ENCODE peak calls at places on chromosomes 1 and 21, in ten cellular contexts. A is transverse colon, I is prostate gland, X is heart left ventricle, V is spleen, E is sigmoid colon, N is uterus, Y is HCT116, F is IMR-90, S is adrenal gland. U is an unnamed sample. For H3K27me3, the result is how much of the 10 kb centered on the place peaks cover.

GRCh38 chr1:32215629-32216505 is 6.3 kb downstream of the TMEM234 start:
- DNase-seq in E (no peak), Y (peak), I (peak), V (no peak), S (peak), F (peak), N (peak), X (peak), A (peak), U (peak)

GRCh38 chr1:61753998-61754508 is 11.8 kb downstream of the PATJ start:
- DNase-seq in I (no peak), V (no peak), F (no peak), S (no peak), Y (no peak), A (no peak), X (no peak), E (no peak), N (no peak), U (no peak)

GRCh38 chr1:119367332-119368124 is 1.1 kb upstream of the HAO2 start:
- DNase-seq in V (no peak), Y (peak), A (no peak), E (no peak), N (no peak), F (peak), X (no peak), S (no peak), I (no peak), U (no peak)

GRCh38 chr1:152112101-152112884 is 3.0 kb downstream of the TCHH start:
- DNase-seq in A (no peak), Y (no peak), I (no peak), X (no peak), V (no peak), E (no peak), N (no peak), S (no peak), F (peak), U (peak)

GRCh38 chr1:230315099-230315498 is 111.0 kb downstream of the PGBD5 start:
- DNase-seq in I (no peak), A (no peak), Y (no peak), F (no peak), N (no peak), S (no peak), E (peak), V (no peak), X (no peak), U (no peak)

GRCh38 chr1:170030212-170030611 is 44.3 kb downstream of the KIFAP3 start:
- DNase-seq in E (no peak), I (no peak), X (no peak), S (no peak), N (no peak), V (no peak), A (no peak), Y (no peak), F (no peak), U (no peak)

GRCh38 chr1:199449221-199449620 is 578.3 kb upstream of the NR5A2 start:
- DNase-seq in S (no peak), Y (no peak), F (no peak), A (no peak), I (no peak), N (no peak), E (no peak), V (no peak), X (no peak), U (no peak)

GRCh38 chr1:228362141-228362883 is 44.3 kb downstream of the TRIM11 start:
- DNase-seq in X (peak), A (no peak), S (no peak), V (peak), N (no peak), E (peak), Y (no peak), I (no peak), F (no peak), U (no peak)

GRCh38 chr21:17139696-17140095 is 373.1 kb upstream of the CXADR start:
- DNase-seq in X (no peak), N (no peak), F (no peak), I (no peak), E (no peak), A (no peak), V (no peak), S (no peak), Y (no peak), U (no peak)

GRCh38 chr1:223189903-223190724 is 47.1 kb upstream of the TLR5 start:
- DNase-seq in N (no peak), Y (peak), X (no peak), S (no peak), F (peak), E (no peak), A (no peak), V (no peak), I (no peak), U (no peak)

GRCh38 chr1:63917571-63918394 is 144.0 kb downstream of the ROR1 start:
- DNase-seq in E (no peak), Y (peak), N (no peak), V (no peak), I (no peak), X (no peak), A (no peak), S (no peak), F (peak), U (no peak)

DNA sequence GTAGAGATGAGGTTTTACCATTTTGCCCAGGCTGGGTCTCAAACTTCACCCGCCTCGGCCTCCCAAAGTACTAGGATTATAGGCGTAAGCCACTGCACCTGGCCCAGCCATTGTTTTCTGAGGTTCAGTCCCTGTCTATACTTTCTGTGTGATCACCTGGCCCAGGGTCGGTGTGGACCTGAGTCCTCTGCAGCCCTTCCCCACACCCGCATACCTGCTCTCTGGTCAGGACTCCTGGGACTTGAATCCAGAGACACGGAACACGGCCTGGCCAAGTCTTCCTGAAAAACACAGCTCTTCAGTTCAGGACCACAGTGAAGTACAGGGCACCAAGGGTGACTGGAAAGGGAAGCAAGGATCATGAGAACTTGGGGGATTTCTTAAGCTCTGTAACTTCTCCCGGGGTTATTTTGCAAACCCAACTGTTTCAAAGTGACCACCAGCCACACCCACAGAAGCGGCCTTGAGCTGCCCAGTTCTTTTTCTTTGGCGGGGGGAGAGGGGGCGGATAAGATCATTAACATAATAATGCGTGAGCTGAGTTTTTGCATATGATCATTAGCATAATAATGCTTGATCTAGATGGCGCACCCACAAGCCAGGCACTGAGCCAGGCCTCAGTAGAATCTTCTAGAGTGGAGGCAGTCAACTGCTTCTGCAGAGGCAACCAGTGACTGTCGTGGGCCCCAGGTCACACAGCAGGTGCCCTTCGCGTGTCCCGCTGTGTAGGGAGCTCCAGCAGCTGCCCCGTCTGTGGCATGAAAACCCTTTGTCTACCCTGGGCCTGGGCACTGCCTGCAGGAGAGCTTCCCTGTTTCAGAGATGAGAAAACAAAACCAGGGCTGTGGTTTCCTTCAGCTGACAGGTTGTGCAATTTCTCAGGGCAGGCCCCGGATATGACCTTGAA is 1.7 kb upstream of the NADK start:
- DNase-seq in X (peak), E (no peak), N (no peak), F (peak), S (peak), V (peak), Y (no peak), A (peak), I (no peak), U (peak)
- TF ChIP-seq POLR2A in X (no peak), E (no peak), N (no peak), F (no peak), S (peak), V (no peak), Y (no peak), A (peak), I (no peak), U (no peak)

DNA sequence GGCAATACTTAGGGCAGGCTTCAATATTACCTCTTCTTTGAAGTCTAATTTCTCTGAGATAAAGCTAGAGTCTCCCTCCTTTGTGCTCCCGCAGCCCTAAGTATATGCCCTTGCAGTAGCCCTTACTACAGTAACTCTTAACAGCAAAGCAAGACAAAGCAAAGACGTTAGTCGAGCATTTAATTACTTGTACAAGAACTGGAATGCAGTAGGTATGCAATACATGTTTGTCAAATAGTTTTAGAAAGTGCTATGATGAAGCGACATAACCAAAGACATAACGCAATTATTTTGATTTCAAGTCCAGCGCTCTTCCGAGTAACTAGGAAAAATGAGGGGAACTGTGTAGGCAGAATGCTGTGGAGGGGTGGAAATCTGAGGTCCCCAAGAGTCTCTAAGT is 1.6 kb downstream of the P3H1 start:
- DNase-seq in F (no peak), I (no peak), Y (no peak), S (no peak), A (no peak), E (no peak), X (no peak), V (no peak), N (no peak), U (no peak)
- TF ChIP-seq CTCF in F (no peak), I (no peak), Y (no peak), S (no peak), A (no peak), E (no peak), X (no peak), V (no peak), N (no peak), U (no peak)

GRCh38 chr1:35569956-35570355 is 3.2 kb upstream of the TFAP2E start:
- DNase-seq in Y (no peak), X (no peak), E (no peak), S (no peak), A (no peak), N (no peak), V (no peak), F (peak), I (no peak), U (no peak)
- H3K27me3 ChIP-seq in Y (under half), X (under half), E (half or more), S (under half), A (under half), N (under half), V (under half), F (under half), I (under half), U (under half)

GRCh38 chr1:8026976-8027747 is 1.1 kb upstream of the ERRFI1 start:
- DNase-seq in I (no peak), N (peak), E (peak), X (no peak), A (peak), S (no peak), F (peak), V (no peak), Y (no peak), U (peak)
- TF ChIP-seq POLR2A in I (no peak), N (no peak), E (no peak), X (no peak), A (no peak), S (no peak), F (peak), V (no peak), Y (peak), U (no peak)

DNA sequence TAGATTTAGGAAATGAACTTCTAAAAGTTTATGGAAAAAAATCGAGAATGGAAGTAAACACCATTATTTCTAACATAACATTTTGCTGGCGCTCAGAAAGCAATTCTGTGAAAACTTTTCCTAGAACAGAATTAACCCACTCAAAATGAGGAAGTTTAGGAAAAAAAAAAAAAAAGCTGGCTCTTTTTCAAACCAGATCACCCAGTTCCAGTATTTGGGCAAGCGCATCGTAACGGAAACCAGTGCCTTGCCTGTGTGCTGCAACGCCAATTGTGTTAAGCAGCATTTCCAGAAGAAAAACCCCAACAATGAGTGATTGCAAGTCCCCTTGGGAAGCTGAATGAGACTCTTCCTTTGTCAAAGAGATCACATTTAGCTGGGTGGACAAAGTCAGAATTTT is 113.6 kb downstream of the ERG start:
- DNase-seq in Y (no peak), N (no peak), F (no peak), A (no peak), V (no peak), E (no peak), X (peak), S (no peak), I (no peak), U (no peak)
- TF ChIP-seq CTCF in Y (no peak), N (no peak), F (no peak), A (no peak), V (no peak), E (no peak), X (no peak), S (no peak), I (no peak), U (no peak)

DNA sequence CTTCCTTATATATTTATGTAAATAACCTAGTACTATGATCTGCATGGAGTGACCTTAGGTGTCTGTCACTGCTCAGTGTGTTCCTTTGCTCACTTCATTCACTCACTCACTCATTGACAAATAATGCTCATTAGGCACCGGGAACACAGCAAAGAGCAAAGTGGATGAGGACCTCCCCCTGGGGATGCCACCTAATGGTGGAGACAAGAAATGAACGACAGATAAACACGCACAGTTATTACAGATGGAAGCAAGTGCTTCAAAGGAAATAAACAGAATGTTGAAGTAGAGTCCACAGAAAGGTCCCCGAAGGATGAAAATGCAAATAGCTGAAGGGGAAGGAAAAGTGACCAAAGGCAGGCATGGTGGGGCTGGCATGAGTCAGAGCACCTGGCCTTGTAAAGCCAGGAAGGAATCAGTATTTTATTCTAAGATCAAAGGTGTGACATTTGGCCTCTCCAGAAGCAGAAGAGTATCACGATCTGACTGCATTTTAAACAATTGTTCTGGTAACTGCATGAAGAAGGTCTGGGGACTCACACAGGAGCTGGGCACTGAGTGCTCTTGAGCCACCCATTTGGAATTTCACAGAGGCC is 23.1 kb downstream of the MAB21L3 start:
- DNase-seq in N (no peak), X (no peak), F (no peak), S (no peak), A (no peak), I (no peak), Y (peak), E (no peak), V (no peak), U (no peak)
- H3K27me3 ChIP-seq in N (under half), X (under half), F (under half), S (under half), A (under half), I (under half), Y (under half), E (under half), V (under half), U (under half)

GRCh38 chr1:155196103-155196892 is 11.4 kb downstream of the THBS3 start:
- DNase-seq in I (no peak), V (no peak), X (peak), A (no peak), S (no peak), F (no peak), N (no peak), E (no peak), Y (no peak), U (no peak)

GRCh38 chr1:155192346-155193274 is 15.1 kb downstream of the THBS3 start:
- DNase-seq in F (no peak), S (no peak), I (peak), V (no peak), X (peak), N (peak), Y (no peak), E (no peak), A (peak), U (no peak)

GRCh38 chr1:155195201-155196102 is 12.2 kb downstream of the THBS3 start:
- DNase-seq in V (no peak), Y (no peak), A (no peak), I (no peak), F (peak), N (peak), S (no peak), X (peak), E (no peak), U (no peak)

GRCh38 chr1:155191904-155192303 is 15.8 kb downstream of the THBS3 start:
- DNase-seq in X (peak), N (no peak), S (no peak), Y (no peak), A (peak), V (no peak), E (no peak), F (no peak), I (no peak), U (no peak)

DNA sequence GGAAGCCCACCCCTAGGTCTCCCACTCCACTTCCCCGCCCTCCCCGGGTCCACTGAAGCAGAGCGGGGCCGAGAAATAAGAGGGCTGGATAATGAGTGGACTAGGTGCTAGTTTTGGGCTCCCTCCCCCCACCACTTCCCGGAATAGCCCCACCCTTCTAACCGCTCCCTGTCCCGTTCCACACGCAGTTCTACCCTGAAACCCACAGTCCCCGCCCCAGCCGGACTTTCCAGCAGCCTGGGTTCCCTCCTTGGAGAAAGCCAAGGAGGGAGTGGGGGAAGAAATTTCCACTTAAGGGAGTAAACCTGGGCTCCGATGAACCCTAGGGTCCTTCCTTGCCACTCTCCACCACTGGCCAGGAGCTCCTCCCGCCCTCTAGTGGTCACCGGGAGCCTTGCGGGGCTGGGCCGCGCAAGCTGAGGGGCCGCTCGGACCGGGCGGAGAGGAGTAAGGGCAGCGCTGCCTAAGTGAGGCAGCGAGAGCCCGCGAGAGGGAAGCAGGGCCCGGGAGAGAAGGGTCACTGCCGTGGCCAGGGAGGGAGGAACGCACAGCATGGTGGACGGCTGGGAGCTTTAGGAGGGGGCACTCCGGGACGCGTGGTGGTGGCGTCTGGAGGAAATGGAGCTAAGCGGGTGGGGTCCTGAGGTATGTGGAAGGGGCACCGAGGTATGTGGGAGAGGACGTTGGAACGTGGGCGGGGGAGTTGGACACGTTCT is 14.3 kb downstream of the THBS3 start:
- DNase-seq in E (peak), N (peak), S (peak), I (peak), F (peak), Y (peak), V (peak), X (peak), A (peak), U (peak)
- TF ChIP-seq POLR2A in E (no peak), N (peak), S (peak), I (peak), F (peak), Y (peak), V (no peak), X (peak), A (peak), U (no peak)